ENCODE peak calls at places on chromosomes 6 and 20, in ten cellular contexts. One of them, this sample, is unnamed.
A peak's percentile ranks its signal among the peaks of the same experiment; 100 is the strongest.

GRCh38 chr6:40802481-40802880 is 215.3 kb upstream of the LRFN2 start:
- DNase-seq in brain microvascular endothelial cell: no peak
- DNase-seq in MM.1S: no peak
- DNase-seq in fibroblast of the aortic adventitia: no peak
- DNase-seq in cardiac fibroblast: no peak
- DNase-seq in CD8-positive, alpha-beta T cell: no peak
- DNase-seq in HFF-Myc: no peak
- DNase-seq in body of pancreas: no peak
- DNase-seq in GM06990: no peak
- DNase-seq in A549: no peak
- DNase-seq in this sample: no peak

GRCh38 chr6:52157301-52157930 is 28.8 kb upstream of the IL17A start:
- DNase-seq in CD8-positive, alpha-beta T cell: no peak
- DNase-seq in MM.1S: no peak
- DNase-seq in fibroblast of the aortic adventitia: peak; percentile 29
- DNase-seq in cardiac fibroblast: no peak
- DNase-seq in body of pancreas: no peak
- DNase-seq in HFF-Myc: no peak
- DNase-seq in GM06990: peak; percentile 54
- DNase-seq in A549: no peak
- DNase-seq in brain microvascular endothelial cell: peak; percentile 1
- DNase-seq in this sample: peak; percentile 11

GRCh38 chr20:540391-541201 is 3.0 kb downstream of the CSNK2A1 start:
- DNase-seq in brain microvascular endothelial cell: no peak
- DNase-seq in body of pancreas: no peak
- DNase-seq in CD8-positive, alpha-beta T cell: no peak
- DNase-seq in fibroblast of the aortic adventitia: no peak
- DNase-seq in HFF-Myc: no peak
- DNase-seq in cardiac fibroblast: no peak
- DNase-seq in MM.1S: no peak
- DNase-seq in GM06990: no peak
- DNase-seq in A549: no peak
- DNase-seq in this sample: no peak

GRCh38 chr6:139820191-139820590 is 445.7 kb upstream of the CITED2 start:
- DNase-seq in fibroblast of the aortic adventitia: peak; percentile 76
- DNase-seq in cardiac fibroblast: peak; percentile 41
- DNase-seq in A549: peak; percentile 1
- DNase-seq in MM.1S: no peak
- DNase-seq in HFF-Myc: peak; percentile 42
- DNase-seq in brain microvascular endothelial cell: peak; percentile 29
- DNase-seq in CD8-positive, alpha-beta T cell: no peak
- DNase-seq in body of pancreas: no peak
- DNase-seq in GM06990: no peak
- DNase-seq in this sample: peak; percentile 55

GRCh38 chr6:32058511-32058963 is 20.3 kb downstream of the CYP21A2 start:
- DNase-seq in body of pancreas: no peak
- DNase-seq in HFF-Myc: no peak
- DNase-seq in MM.1S: no peak
- DNase-seq in GM06990: no peak
- DNase-seq in fibroblast of the aortic adventitia: peak; percentile 66
- DNase-seq in CD8-positive, alpha-beta T cell: no peak
- DNase-seq in A549: no peak
- DNase-seq in cardiac fibroblast: no peak
- DNase-seq in brain microvascular endothelial cell: no peak
- DNase-seq in this sample: no peak

GRCh38 chr6:128131566-128131965 is 230.7 kb upstream of the THEMIS start:
- DNase-seq in cardiac fibroblast: peak; percentile 26
- DNase-seq in body of pancreas: no peak
- DNase-seq in GM06990: no peak
- DNase-seq in A549: no peak
- DNase-seq in fibroblast of the aortic adventitia: peak; percentile 43
- DNase-seq in CD8-positive, alpha-beta T cell: no peak
- DNase-seq in HFF-Myc: no peak
- DNase-seq in MM.1S: no peak
- DNase-seq in brain microvascular endothelial cell: no peak
- DNase-seq in this sample: no peak

GRCh38 chr20:58447733-58448391 is 58.8 kb downstream of the VAPB start:
- DNase-seq in GM06990: no peak
- DNase-seq in cardiac fibroblast: peak; percentile 72
- DNase-seq in MM.1S: peak; percentile 30
- DNase-seq in HFF-Myc: peak; percentile 16
- DNase-seq in body of pancreas: peak; percentile 55
- DNase-seq in CD8-positive, alpha-beta T cell: peak; percentile 70
- DNase-seq in fibroblast of the aortic adventitia: peak; percentile 62
- DNase-seq in brain microvascular endothelial cell: peak; percentile 56
- DNase-seq in A549: peak; percentile 62
- DNase-seq in this sample: peak; percentile 48

GRCh38 chr20:4217349-4217761 is 202.0 kb upstream of the RNF24 start:
- DNase-seq in cardiac fibroblast: no peak
- DNase-seq in brain microvascular endothelial cell: no peak
- DNase-seq in body of pancreas: no peak
- DNase-seq in fibroblast of the aortic adventitia: no peak
- DNase-seq in CD8-positive, alpha-beta T cell: no peak
- DNase-seq in MM.1S: no peak
- DNase-seq in GM06990: no peak
- DNase-seq in HFF-Myc: no peak
- DNase-seq in A549: peak; percentile 84
- DNase-seq in this sample: peak; percentile 67

GRCh38 chr20:19880256-19881079 is 122.4 kb downstream of the RIN2 start:
- DNase-seq in CD8-positive, alpha-beta T cell: no peak
- DNase-seq in body of pancreas: no peak
- DNase-seq in A549: peak; percentile 97
- DNase-seq in GM06990: no peak
- DNase-seq in brain microvascular endothelial cell: peak; percentile 76
- DNase-seq in HFF-Myc: no peak
- DNase-seq in fibroblast of the aortic adventitia: peak; percentile 69
- DNase-seq in cardiac fibroblast: peak; percentile 79
- DNase-seq in MM.1S: no peak
- DNase-seq in this sample: peak; percentile 46

GRCh38 chr20:52191436-52192295 is at the start of gene ZFP64:
- DNase-seq in fibroblast of the aortic adventitia: peak; percentile 72
- DNase-seq in body of pancreas: peak; percentile 70
- DNase-seq in HFF-Myc: no peak
- DNase-seq in cardiac fibroblast: peak; percentile 79
- DNase-seq in A549: peak; percentile 88
- DNase-seq in GM06990: peak; percentile 90
- DNase-seq in CD8-positive, alpha-beta T cell: peak; percentile 73
- DNase-seq in brain microvascular endothelial cell: peak; percentile 60
- DNase-seq in MM.1S: peak; percentile 80
- DNase-seq in this sample: peak; percentile 78

GRCh38 chr6:147222160-147222838 is 18.1 kb downstream of the STXBP5 start:
- DNase-seq in MM.1S: no peak
- DNase-seq in brain microvascular endothelial cell: peak; percentile 23
- DNase-seq in CD8-positive, alpha-beta T cell: no peak
- DNase-seq in HFF-Myc: no peak
- DNase-seq in fibroblast of the aortic adventitia: peak; percentile 51
- DNase-seq in body of pancreas: no peak
- DNase-seq in GM06990: no peak
- DNase-seq in cardiac fibroblast: peak; percentile 39
- DNase-seq in A549: peak; percentile 10
- DNase-seq in this sample: peak; percentile 41

GRCh38 chr6:142374090-142374783 is 72.4 kb downstream of the ADGRG6 start:
- DNase-seq in cardiac fibroblast: no peak
- DNase-seq in body of pancreas: no peak
- DNase-seq in GM06990: no peak
- DNase-seq in MM.1S: no peak
- DNase-seq in A549: no peak
- DNase-seq in brain microvascular endothelial cell: no peak
- DNase-seq in HFF-Myc: no peak
- DNase-seq in CD8-positive, alpha-beta T cell: no peak
- DNase-seq in fibroblast of the aortic adventitia: no peak
- DNase-seq in this sample: no peak

GRCh38 chr6:53517021-53517420 is 27.9 kb downstream of the GCLC start:
- DNase-seq in MM.1S: no peak
- DNase-seq in body of pancreas: no peak
- DNase-seq in brain microvascular endothelial cell: peak; percentile 34
- DNase-seq in A549: peak; percentile 48
- DNase-seq in CD8-positive, alpha-beta T cell: no peak
- DNase-seq in cardiac fibroblast: no peak
- DNase-seq in GM06990: no peak
- DNase-seq in HFF-Myc: no peak
- DNase-seq in fibroblast of the aortic adventitia: no peak
- DNase-seq in this sample: peak; percentile 9

DNA sequence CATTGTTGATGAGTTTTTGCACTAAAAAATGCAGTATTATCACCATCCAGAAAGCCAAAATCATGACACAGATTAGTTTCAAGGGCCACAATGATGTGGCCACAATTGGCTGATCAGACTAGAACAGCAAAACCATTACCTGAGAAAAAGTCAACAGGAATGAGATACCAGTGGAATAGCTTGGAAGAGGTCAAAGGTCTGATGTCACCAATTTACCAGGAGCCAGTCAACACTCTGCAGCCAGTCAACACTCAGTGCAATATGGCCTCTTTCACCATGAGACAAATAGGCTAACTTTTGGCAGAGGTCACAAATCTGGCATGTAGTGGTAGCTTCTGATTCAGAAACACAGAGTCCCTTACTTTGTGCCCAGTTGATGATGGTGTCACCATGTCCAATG is 7.5 kb upstream of the ASIP start:
- DNase-seq in fibroblast of the aortic adventitia: no peak
- DNase-seq in brain microvascular endothelial cell: no peak
- DNase-seq in GM06990: no peak
- DNase-seq in CD8-positive, alpha-beta T cell: no peak
- DNase-seq in MM.1S: no peak
- DNase-seq in body of pancreas: no peak
- DNase-seq in A549: no peak
- DNase-seq in HFF-Myc: no peak
- DNase-seq in cardiac fibroblast: no peak
- DNase-seq in this sample: no peak
- H3K4me3 ChIP-seq in fibroblast of the aortic adventitia: no peak overlapping the region
- H3K4me3 ChIP-seq in brain microvascular endothelial cell: no peak overlapping the region
- H3K4me3 ChIP-seq in GM06990: no peak overlapping the region
- H3K4me3 ChIP-seq in CD8-positive, alpha-beta T cell: no peak overlapping the region
- H3K4me3 ChIP-seq in MM.1S: no peak overlapping the region
- H3K4me3 ChIP-seq in body of pancreas: no peak overlapping the region
- H3K4me3 ChIP-seq in A549: no peak overlapping the region
- H3K4me3 ChIP-seq in HFF-Myc: no peak overlapping the region
- H3K4me3 ChIP-seq in cardiac fibroblast: no peak overlapping the region
- H3K4me3 ChIP-seq in this sample: no peak overlapping the region

DNA sequence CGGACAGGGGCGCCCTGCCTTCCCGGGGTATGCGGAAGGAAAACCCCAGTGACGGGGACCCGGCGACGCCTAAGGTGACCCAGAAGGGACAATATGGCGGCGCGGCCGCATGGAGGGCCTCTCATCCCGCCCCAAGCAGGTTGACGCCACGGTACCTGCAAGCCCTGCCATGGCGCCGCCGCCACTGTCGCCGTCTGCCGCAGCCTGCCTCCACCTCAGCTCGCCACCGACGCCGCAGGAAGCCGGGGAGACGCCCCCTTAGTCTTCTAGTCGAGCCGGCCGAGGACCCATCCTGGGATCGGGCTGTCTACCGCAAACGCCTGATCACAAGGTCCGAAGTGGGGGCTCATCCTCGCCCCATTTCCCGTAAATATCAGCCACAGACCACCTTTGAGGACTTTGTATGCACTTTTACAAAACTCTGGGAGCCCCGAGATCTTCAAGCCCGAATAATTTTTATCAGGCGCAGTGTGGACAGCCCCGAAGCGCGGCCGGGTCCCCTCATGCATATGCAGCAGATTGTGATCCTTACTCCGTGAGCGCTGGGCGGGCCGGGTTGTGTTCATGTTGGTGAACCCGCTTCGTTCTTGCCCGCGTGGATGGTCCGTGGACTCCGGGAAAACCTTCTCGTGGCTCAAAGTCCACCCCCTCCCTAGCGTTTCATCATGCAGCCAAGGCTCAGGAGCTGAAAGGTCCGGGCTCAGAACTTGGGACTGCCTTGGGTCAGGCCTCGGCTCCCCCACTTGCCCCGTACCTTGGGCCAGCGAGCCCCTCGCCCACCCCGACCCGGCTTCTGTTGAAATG is at the start of gene BLCAP:
- DNase-seq in GM06990: peak; percentile 93
- DNase-seq in cardiac fibroblast: peak; percentile 90
- DNase-seq in brain microvascular endothelial cell: peak; percentile 82
- DNase-seq in fibroblast of the aortic adventitia: peak; percentile 89
- DNase-seq in HFF-Myc: no peak
- DNase-seq in MM.1S: peak; percentile 89
- DNase-seq in body of pancreas: peak; percentile 91
- DNase-seq in CD8-positive, alpha-beta T cell: peak; percentile 96
- DNase-seq in A549: peak; percentile 90
- DNase-seq in this sample: peak; percentile 85
- TF ChIP-seq CTCF in GM06990: peak; percentile 11
- TF ChIP-seq CTCF in cardiac fibroblast: no peak
- TF ChIP-seq CTCF in brain microvascular endothelial cell: no peak
- TF ChIP-seq CTCF in fibroblast of the aortic adventitia: no peak
- TF ChIP-seq CTCF in HFF-Myc: no peak
- TF ChIP-seq CTCF in MM.1S: no peak
- TF ChIP-seq CTCF in body of pancreas: no peak
- TF ChIP-seq CTCF in CD8-positive, alpha-beta T cell: no peak
- TF ChIP-seq CTCF in A549: no peak
- TF ChIP-seq CTCF in this sample: no peak

DNA sequence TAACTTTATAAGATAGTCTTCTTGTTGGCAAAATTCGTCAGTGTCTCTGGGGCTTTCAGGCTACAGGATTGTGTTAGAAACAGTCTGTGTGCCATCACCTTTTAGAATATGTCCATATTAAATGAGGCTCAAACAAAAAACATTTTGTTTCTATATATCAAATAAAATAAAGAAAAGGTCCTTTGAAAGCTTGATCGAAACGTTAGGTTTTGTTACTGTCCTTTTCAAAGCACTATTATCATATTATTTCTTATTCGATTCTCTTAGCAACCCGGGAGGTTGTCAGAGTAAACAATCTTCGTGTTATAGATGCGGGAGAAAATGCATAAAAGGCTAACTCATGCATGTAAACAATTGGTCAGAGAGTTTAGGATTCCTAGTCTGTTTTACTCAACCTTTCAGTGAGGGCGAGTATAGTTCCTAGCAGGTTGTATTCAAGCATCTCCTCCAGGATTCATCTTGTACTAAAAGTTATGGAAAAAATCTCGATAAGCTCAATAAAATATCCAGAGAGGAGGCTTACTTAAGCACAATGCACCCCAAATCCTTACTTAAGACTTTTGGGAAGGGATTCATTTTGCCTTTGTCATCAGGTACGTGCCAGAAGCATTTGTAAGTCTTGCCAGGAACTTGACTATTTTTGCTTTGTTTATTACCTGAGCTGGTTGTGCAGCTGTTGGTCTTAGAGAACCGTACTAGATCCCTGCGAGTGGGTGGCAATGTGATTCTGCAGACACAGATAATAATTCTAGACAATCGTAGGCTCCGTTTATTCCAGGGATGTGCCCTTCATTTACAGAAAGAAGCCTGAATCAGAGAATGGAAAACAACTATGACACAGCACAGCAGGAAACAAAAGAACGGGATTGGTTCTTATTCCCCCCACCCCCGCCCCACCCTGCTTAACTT is 159.6 kb upstream of the ZNF217 start:
- DNase-seq in A549: peak; percentile 88
- DNase-seq in MM.1S: peak; percentile 40
- DNase-seq in brain microvascular endothelial cell: no peak
- DNase-seq in CD8-positive, alpha-beta T cell: no peak
- DNase-seq in fibroblast of the aortic adventitia: no peak
- DNase-seq in body of pancreas: no peak
- DNase-seq in GM06990: no peak
- DNase-seq in HFF-Myc: no peak
- DNase-seq in cardiac fibroblast: no peak
- DNase-seq in this sample: no peak
- H3K4me3 ChIP-seq in A549: peak overlapping the region; percentile 31
- H3K4me3 ChIP-seq in MM.1S: peak overlapping the region; percentile 47
- H3K4me3 ChIP-seq in brain microvascular endothelial cell: no peak overlapping the region
- H3K4me3 ChIP-seq in CD8-positive, alpha-beta T cell: no peak overlapping the region
- H3K4me3 ChIP-seq in fibroblast of the aortic adventitia: no peak overlapping the region
- H3K4me3 ChIP-seq in body of pancreas: no peak overlapping the region
- H3K4me3 ChIP-seq in GM06990: no peak overlapping the region
- H3K4me3 ChIP-seq in HFF-Myc: no peak overlapping the region
- H3K4me3 ChIP-seq in cardiac fibroblast: no peak overlapping the region
- H3K4me3 ChIP-seq in this sample: no peak overlapping the region

GRCh38 chr6:122399348-122400120 is at the start of gene HSF2:
- DNase-seq in cardiac fibroblast: peak; percentile 99
- DNase-seq in CD8-positive, alpha-beta T cell: peak; percentile 96
- DNase-seq in MM.1S: peak; percentile 97
- DNase-seq in fibroblast of the aortic adventitia: peak; percentile 97
- DNase-seq in brain microvascular endothelial cell: peak; percentile 98
- DNase-seq in GM06990: peak; percentile 98
- DNase-seq in HFF-Myc: peak; percentile 90
- DNase-seq in body of pancreas: peak; percentile 97
- DNase-seq in A549: peak; percentile 96
- DNase-seq in this sample: peak; percentile 99
- TF ChIP-seq CTCF in cardiac fibroblast: no peak
- TF ChIP-seq CTCF in CD8-positive, alpha-beta T cell: no peak
- TF ChIP-seq CTCF in MM.1S: no peak
- TF ChIP-seq CTCF in fibroblast of the aortic adventitia: peak; percentile 28
- TF ChIP-seq CTCF in brain microvascular endothelial cell: peak; percentile 50
- TF ChIP-seq CTCF in GM06990: peak; percentile 19
- TF ChIP-seq CTCF in HFF-Myc: no peak
- TF ChIP-seq CTCF in body of pancreas: peak; percentile 19
- TF ChIP-seq CTCF in A549: no peak
- TF ChIP-seq CTCF in this sample: peak; percentile 41